ENCODE peak calls at places on chromosomes 7 and 10, in seven cellular contexts. H, P, I, A, W, X and E are unnamed samples.

GRCh38 chr10:64648915-64649314 is 1127.7 kb downstream of the REEP3 start:
- DNase-seq in P (peak; percentile 41), X (peak; percentile 11), A (no peak), W (no peak), I (no peak), H (no peak), E (no peak)

GRCh38 chr7:84697506-84697905 is 489.4 kb downstream of the SEMA3D start:
- DNase-seq in X (peak; percentile 31), P (no peak), H (no peak), W (no peak), A (peak; percentile 95), I (no peak), E (peak; percentile 94)

GRCh38 chr7:8433477-8434289 is at the start of gene NXPH1:
- DNase-seq in P (peak; percentile 88), W (no peak), A (no peak), H (no peak), X (peak; percentile 78), I (no peak), E (no peak)

GRCh38 chr7:74479961-74480829 is 26.5 kb downstream of the GTF2IRD1 start:
- DNase-seq in H (peak; percentile 96), X (peak; percentile 98), I (peak; percentile 87), A (peak; percentile 87), P (peak; percentile 95), W (peak; percentile 96), E (peak; percentile 89)

GRCh38 chr7:127907638-127908040 is 123.6 kb downstream of the LRRC4 start:
- DNase-seq in W (no peak), X (no peak), H (no peak), I (no peak), P (no peak), A (peak; percentile 50), E (no peak)

GRCh38 chr7:151246161-151247015 is 2.1 kb downstream of the SMARCD3 start:
- DNase-seq in W (no peak), H (peak; percentile 24), X (no peak), A (no peak), I (peak; percentile 35), P (peak; percentile 36), E (no peak)

GRCh38 chr7:128383781-128384180 is 22.3 kb upstream of the PRRT4 start:
- DNase-seq in A (no peak), P (no peak), W (no peak), H (no peak), X (peak; percentile 49), I (no peak), E (peak; percentile 14)

GRCh38 chr7:29464693-29465092 is 98.9 kb upstream of the PRR15 start:
- DNase-seq in P (no peak), X (no peak), H (no peak), I (no peak), A (no peak), W (no peak), E (no peak)

GRCh38 chr7:104963991-104964385 is 50.0 kb upstream of the KMT2E start:
- DNase-seq in H (no peak), W (no peak), I (no peak), P (no peak), A (peak; percentile 74), X (no peak), E (peak; percentile 83)

GRCh38 chr7:108611268-108611667 is 41.6 kb downstream of the DNAJB9 start:
- DNase-seq in W (no peak), A (no peak), H (no peak), X (no peak), P (no peak), I (no peak), E (no peak)

DNA sequence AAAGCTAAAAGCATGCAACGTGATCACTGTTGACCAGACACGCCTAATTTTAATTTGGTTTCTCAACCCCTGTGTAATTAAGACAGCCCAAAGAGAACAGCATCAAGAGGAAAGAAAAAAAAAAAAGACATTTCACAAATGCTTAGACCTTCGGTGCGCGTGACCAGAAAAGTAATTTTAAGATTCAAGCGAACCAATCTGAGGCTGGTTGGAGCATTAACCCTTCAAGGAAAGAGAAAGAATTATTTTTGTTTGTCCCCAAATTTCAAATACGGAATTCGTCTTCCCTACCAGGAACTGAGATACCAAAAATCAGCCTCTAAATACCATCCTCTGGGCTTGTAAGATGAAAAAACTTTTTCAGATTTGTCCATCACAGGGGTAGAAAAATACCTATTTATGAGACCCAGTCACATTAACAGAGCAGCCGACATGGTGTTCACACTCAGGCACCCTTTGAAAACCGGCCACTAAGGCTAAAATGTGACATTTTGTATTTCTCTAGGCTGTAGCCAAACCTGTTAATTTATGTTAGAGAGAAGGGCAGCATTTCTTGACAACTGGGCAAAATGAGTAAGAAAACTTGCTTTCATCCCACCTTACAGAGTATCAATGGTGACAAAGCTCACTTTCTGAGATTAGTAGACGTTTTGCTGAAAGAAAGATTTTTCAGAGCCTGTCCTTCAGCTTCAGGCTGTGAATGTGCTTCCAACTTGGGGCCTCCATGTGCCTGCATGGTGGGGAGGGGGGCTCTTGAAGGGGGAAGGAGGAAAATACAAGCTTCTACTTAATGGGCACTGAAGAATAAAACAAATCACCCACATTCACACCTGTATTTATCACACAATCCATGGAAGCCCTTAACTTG is 179.9 kb upstream of the KLF14 start:
- DNase-seq in W (peak; percentile 16), P (no peak), H (no peak), I (no peak), X (no peak), A (no peak), E (no peak)
- H3K4me3 ChIP-seq in W (no peak overlapping the region), P (no peak overlapping the region), H (peak overlapping the region; percentile 36), I (peak overlapping the region; percentile 58), X (no peak overlapping the region), A (peak overlapping the region; percentile 20), E (peak overlapping the region; percentile 47)

GRCh38 chr10:11163990-11164805 is 146.5 kb downstream of the CELF2 start:
- DNase-seq in X (no peak), H (no peak), I (no peak), W (no peak), P (peak; percentile 87), A (no peak), E (peak; percentile 17)

GRCh38 chr10:11164806-11165590 is 147.3 kb downstream of the CELF2 start:
- DNase-seq in P (peak; percentile 74), X (peak; percentile 40), I (peak; percentile 73), A (peak; percentile 76), H (peak; percentile 54), W (peak; percentile 84), E (peak; percentile 97)

GRCh38 chr10:11168423-11169100 is 150.9 kb downstream of the CELF2 start:
- DNase-seq in I (no peak), W (no peak), H (no peak), A (no peak), P (no peak), X (no peak), E (no peak)

GRCh38 chr10:11167233-11167979 is 149.7 kb downstream of the CELF2 start:
- DNase-seq in H (no peak), A (no peak), X (no peak), P (no peak), I (no peak), W (no peak), E (no peak)

DNA sequence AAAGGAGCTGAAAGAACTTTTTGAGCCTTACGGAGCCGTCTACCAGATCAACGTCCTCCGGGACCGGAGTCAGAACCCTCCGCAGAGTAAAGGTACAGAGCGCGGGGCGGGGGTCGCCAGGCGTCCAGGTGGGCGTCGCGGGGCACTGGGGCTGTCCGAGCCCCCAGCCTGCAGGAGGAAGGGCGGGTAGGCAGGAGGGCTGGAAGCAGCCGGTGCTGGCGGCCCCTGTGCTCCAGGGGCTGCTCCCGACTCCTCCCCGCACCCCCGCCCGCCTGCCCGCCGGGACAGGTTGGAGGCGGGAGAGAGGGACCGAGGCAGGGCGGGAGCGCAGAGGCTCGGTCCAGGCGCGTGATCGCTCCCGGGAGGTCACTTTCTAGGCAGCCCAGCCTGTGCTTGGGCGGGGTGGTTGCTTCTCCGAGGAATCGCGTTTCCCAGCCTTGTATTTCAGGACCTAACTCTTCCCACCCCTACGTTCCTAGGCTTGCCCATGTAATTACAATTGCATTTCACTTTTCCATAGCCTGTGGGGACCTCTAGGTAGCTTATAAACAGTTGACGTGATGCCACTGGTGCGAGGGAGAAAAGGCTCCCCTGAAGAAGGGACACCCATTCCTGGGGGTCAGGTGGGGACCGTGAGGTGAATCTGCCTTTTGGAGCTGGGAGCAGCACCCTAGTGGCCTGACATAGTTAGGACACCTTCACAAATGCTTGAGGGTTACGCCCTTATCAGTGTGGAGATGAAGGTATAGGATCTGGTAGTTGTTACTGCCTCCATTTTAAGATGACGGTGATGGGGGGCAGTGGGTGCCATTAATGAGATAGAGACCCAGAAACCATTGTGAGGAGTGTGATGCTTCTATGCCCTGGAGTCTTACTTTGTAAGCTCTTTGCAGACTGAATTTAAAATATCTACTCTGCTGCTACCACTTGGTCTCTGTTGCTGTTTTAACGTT is 148.2 kb downstream of the CELF2 start:
- DNase-seq in W (no peak), P (peak; percentile 83), H (peak; percentile 45), X (no peak), A (no peak), I (peak; percentile 63), E (peak; percentile 42)
- TF ChIP-seq CTCF in W (no peak), P (peak; percentile 69), H (no peak), X (no peak), A (peak; percentile 65), I (peak; percentile 40), E (peak; percentile 58)

DNA sequence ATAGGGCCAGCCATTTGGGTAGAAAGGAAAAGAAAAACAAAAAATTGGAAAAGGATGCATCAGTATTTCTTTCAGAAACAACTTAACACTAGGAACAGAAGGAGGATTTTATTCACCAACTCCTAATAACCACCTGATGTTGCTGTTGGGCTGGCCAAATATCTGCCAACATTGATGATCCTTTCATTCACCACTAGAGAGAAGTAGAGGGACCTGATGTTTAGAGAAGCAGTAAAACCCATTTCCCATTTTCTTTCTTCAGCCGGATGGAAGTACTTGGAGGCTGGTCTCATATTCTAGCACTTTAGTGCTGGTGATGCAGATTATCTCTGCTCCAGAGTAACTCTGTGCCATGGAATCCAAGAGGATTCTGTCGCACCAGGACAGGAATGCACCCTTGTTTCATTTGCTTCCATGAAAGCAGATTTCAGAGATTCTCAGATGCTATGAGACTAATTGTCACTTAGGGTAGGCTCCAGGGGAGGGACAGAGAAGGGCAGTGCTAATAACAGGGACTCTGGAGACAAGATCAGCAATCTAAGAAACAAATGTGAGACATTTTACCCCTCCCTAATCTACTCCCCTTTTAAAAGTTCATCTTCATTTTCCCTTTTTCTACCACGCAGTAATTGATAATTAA is 3.1 kb downstream of the KLLN start:
- DNase-seq in X (peak; percentile 42), A (peak; percentile 70), W (no peak), I (no peak), P (peak; percentile 9), H (peak; percentile 44), E (peak; percentile 52)
- H3K4me3 ChIP-seq in X (no peak overlapping the region), A (no peak overlapping the region), W (no peak overlapping the region), I (no peak overlapping the region), P (no peak overlapping the region), H (no peak overlapping the region), E (no peak overlapping the region)

DNA sequence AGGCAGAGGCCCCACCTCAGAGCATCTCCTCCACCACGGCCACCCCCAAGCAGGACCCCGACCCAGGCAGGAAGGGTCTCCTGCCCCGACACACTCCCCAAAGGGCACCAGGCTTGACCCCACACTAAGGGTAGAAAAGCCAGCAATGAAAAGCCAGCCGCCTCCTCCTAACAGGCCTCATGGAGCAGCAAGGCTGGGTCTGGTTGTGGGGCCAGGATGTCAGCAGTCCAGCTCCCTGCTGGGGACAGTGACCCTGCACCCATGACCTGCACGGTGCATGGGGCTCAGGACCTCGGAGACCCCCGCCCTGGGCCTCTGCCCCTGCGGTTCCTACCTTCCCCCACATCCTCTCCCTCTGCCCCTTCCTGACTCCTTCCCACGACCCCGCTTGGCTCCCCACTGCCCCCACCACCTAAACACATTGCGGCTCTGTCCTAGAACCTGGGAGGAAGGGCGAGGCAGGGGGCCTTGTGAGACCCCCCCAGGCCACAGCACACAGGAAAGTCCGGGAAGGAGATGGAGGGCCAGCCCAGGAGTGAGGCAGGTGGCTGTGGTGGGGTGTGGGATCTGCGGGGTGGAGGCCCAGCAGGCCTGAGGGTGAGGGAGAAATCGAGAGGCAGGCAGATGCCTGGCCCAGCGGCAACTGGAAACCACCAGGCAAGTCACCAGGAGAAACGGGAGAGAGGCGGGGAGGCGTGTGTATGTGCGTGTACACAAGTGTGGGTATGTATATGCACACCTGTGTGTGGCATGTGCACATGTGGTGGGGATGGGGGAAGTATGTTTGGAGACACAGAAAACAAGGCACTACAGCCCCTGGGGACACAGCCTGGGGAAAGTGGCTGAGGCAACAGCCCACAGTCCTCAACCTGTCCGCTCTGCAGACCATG is 229.9 kb downstream of the MAD1L1 start:
- DNase-seq in X (no peak), H (peak; percentile 8), P (no peak), W (peak; percentile 65), I (peak; percentile 38), A (no peak), E (no peak)
- TF ChIP-seq CTCF in X (no peak), H (no peak), P (no peak), W (no peak), I (no peak), A (no peak), E (no peak)